ENCODE peak calls at places on chromosomes 4 and X, in four cellular contexts. H, Q, T and V are unnamed samples.

GRCh38 chrX:132876509-132876837 is 82.0 kb downstream of the HS6ST2 start:
- DNase-seq in H (no peak), Q (no peak), T (peak; percentile 42), V (peak; percentile 60)

GRCh38 chr4:169724251-169724650 is 33.5 kb downstream of the HPF1 start:
- DNase-seq in H (no peak), Q (no peak), T (no peak), V (no peak)

GRCh38 chr4:77104405-77105292 is 28.9 kb upstream of the CCNI start:
- DNase-seq in H (peak; percentile 93), Q (no peak), T (no peak), V (no peak)

GRCh38 chrX:9646471-9647038 is 119.1 kb downstream of the GPR143 start:
- DNase-seq in H (no peak), Q (no peak), T (no peak), V (no peak)

GRCh38 chrX:21975242-21975641 is 34.7 kb downstream of the SMS start:
- DNase-seq in H (no peak), Q (no peak), T (no peak), V (no peak)

GRCh38 chr4:20288047-20288650 is 36.4 kb downstream of the SLIT2 start:
- DNase-seq in H (no peak), Q (no peak), T (no peak), V (no peak)

GRCh38 chr4:79851625-79852304 is 221.3 kb downstream of the ANTXR2 start:
- DNase-seq in H (no peak), Q (no peak), T (no peak), V (no peak)

GRCh38 chr4:99507762-99508161 is 3.1 kb upstream of the C4orf17 start:
- DNase-seq in H (no peak), Q (no peak), T (no peak), V (no peak)

GRCh38 chrX:48792219-48792618 is 5.8 kb downstream of the GATA1 start:
- DNase-seq in H (no peak), Q (no peak), T (no peak), V (no peak)
- H3K4me1 ChIP-seq in H (no peaks in the 10 kb centered on the region), Q (peaks cover 11% of the 10 kb centered on the region), T (peaks cover 18% of the 10 kb centered on the region), V (no peaks in the 10 kb centered on the region)

DNA sequence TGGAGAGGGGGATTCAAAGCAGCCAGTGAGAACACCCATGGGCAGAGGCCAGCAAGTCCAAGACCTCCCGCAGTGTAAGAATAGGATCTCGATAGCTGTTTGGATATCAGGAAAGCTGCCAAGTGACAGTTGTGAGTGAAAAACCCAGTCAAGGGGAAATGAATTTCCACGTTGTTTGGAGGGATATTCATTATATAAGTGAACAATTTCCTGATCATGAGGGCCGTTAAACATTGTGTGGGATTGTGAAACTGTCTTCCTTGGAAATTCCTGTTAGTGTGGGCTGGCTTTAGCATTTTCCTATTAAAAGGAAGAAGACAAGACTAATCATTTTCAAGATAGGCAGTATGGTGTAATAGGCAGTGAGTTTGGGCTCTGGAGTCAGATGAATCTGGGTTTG is 15.0 kb downstream of the CLDN2 start:
- DNase-seq in H (no peak), Q (no peak), T (no peak), V (no peak)
- H3K4me1 ChIP-seq in H (no peaks in the 10 kb centered on the region), Q (peaks cover 27% of the 10 kb centered on the region), T (peaks cover 47% of the 10 kb centered on the region), V (no peaks in the 10 kb centered on the region)

GRCh38 chr4:5959221-5959982 is 58.8 kb downstream of the C4orf50 start:
- DNase-seq in H (no peak), Q (no peak), T (no peak), V (no peak)
- H3K4me1 ChIP-seq in H (no peaks in the 10 kb centered on the region), Q (no peaks in the 10 kb centered on the region), T (no peaks in the 10 kb centered on the region), V (no peaks in the 10 kb centered on the region)

GRCh38 chr4:38675167-38676121 is 11.4 kb downstream of the KLF3 start:
- DNase-seq in H (peak; percentile 94), Q (peak; percentile 60), T (peak; percentile 79), V (peak; percentile 89)
- H3K4me1 ChIP-seq in H (peaks cover 97% of the 10 kb centered on the region), Q (peaks cover 54% of the 10 kb centered on the region), T (peaks cover 43% of the 10 kb centered on the region), V (peaks cover 42% of the 10 kb centered on the region)

GRCh38 chr4:78562687-78563086 is 11.1 kb downstream of the ANXA3 start:
- DNase-seq in H (no peak), Q (no peak), T (no peak), V (no peak)
- H3K4me1 ChIP-seq in H (peaks cover 74% of the 10 kb centered on the region), Q (peaks cover 96% of the 10 kb centered on the region), T (peaks cover 95% of the 10 kb centered on the region), V (no peaks in the 10 kb centered on the region)

DNA sequence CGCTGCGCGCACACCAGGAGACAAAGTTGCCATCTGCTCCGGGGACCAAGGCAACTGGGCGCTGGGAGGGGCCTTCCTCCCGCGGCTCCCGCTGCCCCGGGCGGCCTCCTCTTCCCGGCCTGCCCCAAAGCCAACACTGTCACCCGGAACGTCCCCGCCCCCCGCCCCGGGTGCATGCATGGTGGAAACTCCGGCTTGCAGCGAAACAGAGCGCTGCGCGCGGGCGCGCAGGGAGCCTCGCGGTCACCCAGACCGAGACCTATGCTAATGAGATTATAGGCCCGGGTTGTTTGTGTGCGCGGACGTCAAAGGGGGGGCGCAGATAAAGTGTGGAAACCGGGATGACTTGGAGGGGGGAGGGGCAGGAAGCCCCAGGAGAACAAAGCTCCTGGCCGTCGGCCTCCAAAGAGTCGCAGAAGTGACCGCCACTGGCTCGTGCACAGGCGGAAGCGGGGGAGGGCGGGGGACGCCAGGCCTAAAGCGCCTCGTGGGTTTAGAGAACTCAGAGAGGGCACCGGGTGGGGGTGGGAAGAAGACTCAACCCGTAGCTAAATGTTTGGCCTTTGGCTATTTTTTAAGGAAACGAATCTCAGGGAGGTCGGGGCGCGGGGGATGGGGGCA is 88.8 kb downstream of the BCOR start:
- DNase-seq in H (no peak), Q (no peak), T (no peak), V (no peak)
- H3K4me1 ChIP-seq in H (peaks cover 49% of the 10 kb centered on the region), Q (peaks cover 4% of the 10 kb centered on the region), T (peaks cover 18% of the 10 kb centered on the region), V (peaks cover 12% of the 10 kb centered on the region)

GRCh38 chr4:2791518-2792395 is 1.1 kb upstream of the SH3BP2 start:
- DNase-seq in H (no peak), Q (no peak), T (no peak), V (no peak)
- H3K4me1 ChIP-seq in H (peaks cover 70% of the 10 kb centered on the region), Q (peaks cover 31% of the 10 kb centered on the region), T (peaks cover 25% of the 10 kb centered on the region), V (peaks cover 5% of the 10 kb centered on the region)